ENCODE peak calls at places on chromosomes 3 and 15, in six cellular contexts. One of them, this sample, is unnamed.

GRCh38 chr3:48639944-48640606 is 4.8 kb upstream of the SLC26A6 start:
- DNase-seq in stomach: no peak
- DNase-seq in GM06990: no peak
- DNase-seq in astrocyte: no peak
- DNase-seq in AG10803: no peak
- DNase-seq in fibroblast of lung: no peak
- DNase-seq in this sample: no peak

GRCh38 chr3:123816673-123817207 is 67.4 kb downstream of the MYLK start:
- DNase-seq in stomach: no peak
- DNase-seq in GM06990: no peak
- DNase-seq in astrocyte: peak
- DNase-seq in AG10803: peak
- DNase-seq in fibroblast of lung: peak
- DNase-seq in this sample: peak

GRCh38 chr15:68384451-68385239 is 47.3 kb downstream of the ITGA11 start:
- DNase-seq in stomach: peak
- DNase-seq in GM06990: no peak
- DNase-seq in astrocyte: peak
- DNase-seq in AG10803: peak
- DNase-seq in fibroblast of lung: peak
- DNase-seq in this sample: peak

GRCh38 chr3:113825090-113825489 is 13.5 kb upstream of the GRAMD1C start:
- DNase-seq in stomach: no peak
- DNase-seq in GM06990: peak
- DNase-seq in astrocyte: no peak
- DNase-seq in AG10803: no peak
- DNase-seq in fibroblast of lung: peak
- DNase-seq in this sample: no peak

GRCh38 chr15:45126535-45127158 is 3.0 kb downstream of the DUOXA1 start:
- DNase-seq in stomach: peak
- DNase-seq in GM06990: no peak
- DNase-seq in astrocyte: no peak
- DNase-seq in AG10803: peak
- DNase-seq in fibroblast of lung: no peak
- DNase-seq in this sample: no peak

GRCh38 chr3:51715231-51716058 is 8.6 kb downstream of the GRM2 start:
- DNase-seq in stomach: peak
- DNase-seq in GM06990: no peak
- DNase-seq in astrocyte: no peak
- DNase-seq in AG10803: no peak
- DNase-seq in fibroblast of lung: no peak
- DNase-seq in this sample: no peak

GRCh38 chr3:108985844-108986243 is 32.2 kb upstream of the GUCA1C start:
- DNase-seq in stomach: no peak
- DNase-seq in GM06990: no peak
- DNase-seq in astrocyte: no peak
- DNase-seq in AG10803: no peak
- DNase-seq in fibroblast of lung: no peak
- DNase-seq in this sample: no peak

GRCh38 chr15:49832421-49832980 is 211.7 kb downstream of the DTWD1 start:
- DNase-seq in stomach: no peak
- DNase-seq in GM06990: no peak
- DNase-seq in astrocyte: no peak
- DNase-seq in AG10803: peak
- DNase-seq in fibroblast of lung: peak
- DNase-seq in this sample: no peak

GRCh38 chr3:197578376-197578775 is 22.6 kb upstream of the BDH1 start:
- DNase-seq in stomach: no peak
- DNase-seq in GM06990: no peak
- DNase-seq in astrocyte: no peak
- DNase-seq in AG10803: no peak
- DNase-seq in fibroblast of lung: no peak
- DNase-seq in this sample: no peak

GRCh38 chr15:40344631-40345120 is 3.9 kb upstream of the CCDC9B start:
- DNase-seq in stomach: peak
- DNase-seq in GM06990: no peak
- DNase-seq in astrocyte: peak
- DNase-seq in AG10803: peak
- DNase-seq in fibroblast of lung: peak
- DNase-seq in this sample: no peak

GRCh38 chr3:36380171-36381031 is at the start of gene STAC:
- DNase-seq in stomach: no peak
- DNase-seq in GM06990: peak
- DNase-seq in astrocyte: peak
- DNase-seq in AG10803: peak
- DNase-seq in fibroblast of lung: peak
- DNase-seq in this sample: no peak

GRCh38 chr3:194485876-194486539 is 794 bp downstream of the ATP13A3 start:
- DNase-seq in stomach: peak
- DNase-seq in GM06990: peak
- DNase-seq in astrocyte: no peak
- DNase-seq in AG10803: no peak
- DNase-seq in fibroblast of lung: peak
- DNase-seq in this sample: no peak

GRCh38 chr3:195259564-195260285 is 11.2 kb downstream of the XXYLT1 start:
- DNase-seq in stomach: peak
- DNase-seq in GM06990: peak
- DNase-seq in astrocyte: peak
- DNase-seq in AG10803: peak
- DNase-seq in fibroblast of lung: peak
- DNase-seq in this sample: peak

GRCh38 chr15:25177955-25178801 is 223.4 kb downstream of the SNRPN start:
- DNase-seq in stomach: peak
- DNase-seq in GM06990: no peak
- DNase-seq in astrocyte: no peak
- DNase-seq in AG10803: no peak
- DNase-seq in fibroblast of lung: no peak
- DNase-seq in this sample: no peak

GRCh38 chr15:93135459-93135858 is 46.4 kb upstream of the RGMA start:
- DNase-seq in stomach: no peak
- DNase-seq in GM06990: no peak
- DNase-seq in astrocyte: no peak
- DNase-seq in AG10803: no peak
- DNase-seq in fibroblast of lung: no peak
- DNase-seq in this sample: no peak

GRCh38 chr3:194051554-194052175 is 84.3 kb upstream of the HES1 start:
- DNase-seq in stomach: no peak
- DNase-seq in GM06990: no peak
- DNase-seq in astrocyte: peak
- DNase-seq in AG10803: no peak
- DNase-seq in fibroblast of lung: peak
- DNase-seq in this sample: no peak

GRCh38 chr15:70492240-70493177 is 270.8 kb downstream of the UACA start:
- DNase-seq in stomach: peak
- DNase-seq in GM06990: peak
- DNase-seq in astrocyte: peak
- DNase-seq in AG10803: peak
- DNase-seq in fibroblast of lung: peak
- DNase-seq in this sample: no peak

GRCh38 chr3:63967675-63968611 is 55.4 kb downstream of the PSMD6 start:
- DNase-seq in stomach: no peak
- DNase-seq in GM06990: peak
- DNase-seq in astrocyte: peak
- DNase-seq in AG10803: peak
- DNase-seq in fibroblast of lung: peak
- DNase-seq in this sample: no peak

GRCh38 chr3:193673845-193674244 is 80.8 kb downstream of the OPA1 start:
- DNase-seq in stomach: no peak
- DNase-seq in GM06990: no peak
- DNase-seq in astrocyte: no peak
- DNase-seq in AG10803: no peak
- DNase-seq in fibroblast of lung: no peak
- DNase-seq in this sample: no peak

GRCh38 chr3:136149569-136150136 is 46.5 kb downstream of the MSL2 start:
- DNase-seq in stomach: no peak
- DNase-seq in GM06990: no peak
- DNase-seq in astrocyte: peak
- DNase-seq in AG10803: peak
- DNase-seq in fibroblast of lung: peak
- DNase-seq in this sample: no peak

GRCh38 chr15:29059871-29060640 is 174.3 kb downstream of the APBA2 start:
- DNase-seq in stomach: no peak
- DNase-seq in GM06990: no peak
- DNase-seq in astrocyte: no peak
- DNase-seq in AG10803: no peak
- DNase-seq in fibroblast of lung: no peak
- DNase-seq in this sample: no peak

GRCh38 chr15:71203573-71204444 is 88.5 kb downstream of the THSD4 start:
- DNase-seq in stomach: no peak
- DNase-seq in GM06990: no peak
- DNase-seq in astrocyte: peak
- DNase-seq in AG10803: peak
- DNase-seq in fibroblast of lung: no peak
- DNase-seq in this sample: no peak

GRCh38 chr3:160370987-160371857 is 27.8 kb downstream of the IFT80 start:
- DNase-seq in stomach: no peak
- DNase-seq in GM06990: no peak
- DNase-seq in astrocyte: no peak
- DNase-seq in AG10803: no peak
- DNase-seq in fibroblast of lung: no peak
- DNase-seq in this sample: no peak

GRCh38 chr3:84175449-84175848 is 783.3 kb upstream of the CADM2 start:
- DNase-seq in stomach: no peak
- DNase-seq in GM06990: no peak
- DNase-seq in astrocyte: no peak
- DNase-seq in AG10803: no peak
- DNase-seq in fibroblast of lung: peak
- DNase-seq in this sample: no peak

GRCh38 chr3:190586631-190587000 is 72.7 kb downstream of the IL1RAP start:
- DNase-seq in stomach: no peak
- DNase-seq in GM06990: no peak
- DNase-seq in astrocyte: peak
- DNase-seq in AG10803: peak
- DNase-seq in fibroblast of lung: peak
- DNase-seq in this sample: no peak

GRCh38 chr3:66041116-66041515 is 2.4 kb upstream of the MAGI1 start:
- DNase-seq in stomach: no peak
- DNase-seq in GM06990: no peak
- DNase-seq in astrocyte: peak
- DNase-seq in AG10803: peak
- DNase-seq in fibroblast of lung: peak
- DNase-seq in this sample: no peak

GRCh38 chr3:127717357-127718243 is 44.8 kb downstream of the ABTB1 start:
- DNase-seq in stomach: no peak
- DNase-seq in GM06990: no peak
- DNase-seq in astrocyte: no peak
- DNase-seq in AG10803: peak
- DNase-seq in fibroblast of lung: no peak
- DNase-seq in this sample: no peak

GRCh38 chr3:4410174-4410573 is 56.9 kb downstream of the SUMF1 start:
- DNase-seq in stomach: no peak
- DNase-seq in GM06990: no peak
- DNase-seq in astrocyte: no peak
- DNase-seq in AG10803: no peak
- DNase-seq in fibroblast of lung: no peak
- DNase-seq in this sample: no peak

GRCh38 chr3:16364963-16365362 is 100.0 kb downstream of the OXNAD1 start:
- DNase-seq in stomach: no peak
- DNase-seq in GM06990: no peak
- DNase-seq in astrocyte: no peak
- DNase-seq in AG10803: no peak
- DNase-seq in fibroblast of lung: no peak
- DNase-seq in this sample: no peak

GRCh38 chr3:16366581-16366980 is 101.6 kb downstream of the OXNAD1 start:
- DNase-seq in stomach: no peak
- DNase-seq in GM06990: no peak
- DNase-seq in astrocyte: no peak
- DNase-seq in AG10803: no peak
- DNase-seq in fibroblast of lung: no peak
- DNase-seq in this sample: no peak

GRCh38 chr3:16364323-16364722 is 99.3 kb downstream of the OXNAD1 start:
- DNase-seq in stomach: no peak
- DNase-seq in GM06990: no peak
- DNase-seq in astrocyte: no peak
- DNase-seq in AG10803: no peak
- DNase-seq in fibroblast of lung: no peak
- DNase-seq in this sample: no peak

GRCh38 chr3:16363636-16364035 is 98.6 kb downstream of the OXNAD1 start:
- DNase-seq in stomach: no peak
- DNase-seq in GM06990: no peak
- DNase-seq in astrocyte: no peak
- DNase-seq in AG10803: no peak
- DNase-seq in fibroblast of lung: no peak
- DNase-seq in this sample: no peak

DNA sequence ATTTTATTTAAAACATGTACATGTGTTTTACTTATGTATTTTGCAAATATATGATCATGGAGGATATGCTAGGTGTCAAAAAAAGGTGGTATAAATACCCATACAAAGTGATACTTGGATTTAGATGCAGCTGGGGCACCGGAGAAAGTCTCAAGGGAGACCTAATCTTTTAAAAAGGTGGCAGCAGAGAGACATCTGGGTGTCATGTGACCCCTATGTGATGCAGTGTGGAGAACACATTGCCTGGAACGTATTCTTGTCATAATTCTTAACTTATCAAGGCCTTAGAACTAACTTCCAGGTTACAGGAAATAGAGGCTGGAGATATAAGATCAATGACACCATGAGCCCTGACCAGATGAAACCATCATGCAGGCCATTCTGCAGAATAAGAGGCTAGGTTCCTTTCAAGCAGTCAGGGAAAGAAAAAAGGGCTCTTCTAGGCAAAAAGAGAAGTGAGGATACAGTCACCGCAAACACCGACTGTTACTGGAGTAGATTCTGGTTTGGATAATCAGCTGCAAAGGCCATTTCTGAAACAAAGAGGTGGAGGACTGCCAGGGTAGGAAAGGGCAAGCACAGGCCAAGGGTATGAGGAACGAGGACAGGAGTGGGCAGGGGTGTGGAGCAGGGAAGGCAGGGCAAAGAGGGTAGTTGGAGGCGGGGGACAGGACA is 100.6 kb downstream of the OXNAD1 start:
- DNase-seq in stomach: no peak
- DNase-seq in GM06990: no peak
- DNase-seq in astrocyte: no peak
- DNase-seq in AG10803: no peak
- DNase-seq in fibroblast of lung: no peak
- DNase-seq in this sample: no peak
- TF ChIP-seq CTCF in stomach: no peak
- TF ChIP-seq CTCF in GM06990: no peak
- TF ChIP-seq CTCF in astrocyte: no peak
- TF ChIP-seq CTCF in AG10803: no peak
- TF ChIP-seq CTCF in fibroblast of lung: no peak
- TF ChIP-seq CTCF in this sample: no peak

GRCh38 chr3:172094621-172095557 is 55.5 kb downstream of the FNDC3B start:
- DNase-seq in stomach: no peak
- DNase-seq in GM06990: peak
- DNase-seq in astrocyte: peak
- DNase-seq in AG10803: no peak
- DNase-seq in fibroblast of lung: peak
- DNase-seq in this sample: no peak
- TF ChIP-seq CTCF in stomach: no peak
- TF ChIP-seq CTCF in GM06990: peak
- TF ChIP-seq CTCF in astrocyte: no peak
- TF ChIP-seq CTCF in AG10803: no peak
- TF ChIP-seq CTCF in fibroblast of lung: peak
- TF ChIP-seq CTCF in this sample: no peak

GRCh38 chr3:141782386-141782932 is 19.3 kb downstream of the GRK7 start:
- DNase-seq in stomach: no peak
- DNase-seq in GM06990: no peak
- DNase-seq in astrocyte: no peak
- DNase-seq in AG10803: no peak
- DNase-seq in fibroblast of lung: no peak
- DNase-seq in this sample: no peak
- TF ChIP-seq CTCF in stomach: no peak
- TF ChIP-seq CTCF in GM06990: no peak
- TF ChIP-seq CTCF in astrocyte: no peak
- TF ChIP-seq CTCF in AG10803: no peak
- TF ChIP-seq CTCF in fibroblast of lung: peak
- TF ChIP-seq CTCF in this sample: no peak

GRCh38 chr15:76460871-76461270 is 124.3 kb downstream of the ISL2 start:
- DNase-seq in stomach: no peak
- DNase-seq in GM06990: no peak
- DNase-seq in astrocyte: peak
- DNase-seq in AG10803: peak
- DNase-seq in fibroblast of lung: peak
- DNase-seq in this sample: peak
- TF ChIP-seq CTCF in stomach: no peak
- TF ChIP-seq CTCF in GM06990: no peak
- TF ChIP-seq CTCF in astrocyte: no peak
- TF ChIP-seq CTCF in AG10803: no peak
- TF ChIP-seq CTCF in fibroblast of lung: no peak
- TF ChIP-seq CTCF in this sample: no peak